ENCODE peak calls at places on chromosomes 12 and 14, in ten cellular contexts. Q is vagina; B is naive thymus-derived CD4-positive, alpha-beta T cell; K is aorta; Z is GM23248; N is SK-N-SH; P is tibial artery; O is lower leg skin; G is uterus; U is AG04449. H is an unnamed sample.

GRCh38 chr12:115190191-115190590 is 506.2 kb upstream of the TBX3 start:
- DNase-seq in B (no peak), O (peak; percentile 38), Q (no peak), P (no peak), U (no peak), Z (peak; percentile 36), K (no peak), N (no peak), G (no peak), H (no peak)

GRCh38 chr12:124369055-124369900 is 74.4 kb downstream of the RFLNA start:
- DNase-seq in O (peak; percentile 75), Q (no peak), Z (peak; percentile 98), B (no peak), P (peak; percentile 99), G (peak; percentile 92), K (peak; percentile 96), N (peak; percentile 96), U (no peak), H (peak; percentile 76)

GRCh38 chr12:107759410-107759809 is 1.5 kb downstream of the PRDM4 start:
- DNase-seq in O (no peak), P (no peak), Q (no peak), K (no peak), G (peak; percentile 17), U (peak; percentile 42), N (no peak), Z (peak; percentile 96), B (no peak), H (peak; percentile 79)

GRCh38 chr12:25366159-25366558 is 115.4 kb upstream of the KRAS start:
- DNase-seq in G (no peak), O (no peak), K (no peak), Z (no peak), P (no peak), N (peak; percentile 33), Q (no peak), U (no peak), B (no peak), H (no peak)

GRCh38 chr12:4899361-4899760 is 10.3 kb upstream of the KCNA1 start:
- DNase-seq in O (no peak), Q (no peak), Z (no peak), B (no peak), U (no peak), N (no peak), G (no peak), K (no peak), P (no peak), H (no peak)

GRCh38 chr12:81835783-81836182 is 76.6 kb upstream of the PPFIA2 start:
- DNase-seq in N (no peak), Z (no peak), P (no peak), B (no peak), O (no peak), K (no peak), U (no peak), Q (no peak), G (no peak), H (no peak)

GRCh38 chr14:91854327-91854934 is 12.9 kb downstream of the TC2N start:
- DNase-seq in O (no peak), N (no peak), G (no peak), U (no peak), B (no peak), Z (no peak), Q (peak; percentile 58), P (no peak), K (no peak), H (no peak)

GRCh38 chr12:102172436-102172835 is 25.2 kb downstream of the PMCH start:
- DNase-seq in P (no peak), G (no peak), O (no peak), N (no peak), Q (no peak), B (no peak), U (peak; percentile 40), K (no peak), Z (peak; percentile 78), H (peak; percentile 27)

GRCh38 chr12:84804691-84805473 is 107.7 kb downstream of the SLC6A15 start:
- DNase-seq in N (no peak), Q (no peak), U (no peak), G (no peak), P (no peak), B (no peak), K (no peak), Z (no peak), O (no peak), H (no peak)

GRCh38 chr12:120404271-120404670 is 33.6 kb upstream of the COX6A1 start:
- DNase-seq in Z (no peak), O (no peak), N (peak; percentile 42), B (no peak), Q (no peak), U (no peak), G (no peak), P (no peak), K (no peak), H (no peak)

GRCh38 chr12:120406080-120406479 is 31.8 kb upstream of the COX6A1 start:
- DNase-seq in O (no peak), Z (no peak), Q (no peak), P (no peak), B (no peak), G (no peak), U (no peak), K (no peak), N (no peak), H (no peak)

GRCh38 chr12:120397827-120398563 is 29.0 kb upstream of the MSI1 start:
- DNase-seq in Z (no peak), U (no peak), G (no peak), O (no peak), N (no peak), Q (no peak), B (no peak), K (no peak), P (no peak), H (no peak)

GRCh38 chr12:120399531-120399930 is 30.6 kb upstream of the MSI1 start:
- DNase-seq in P (no peak), N (no peak), B (no peak), Z (peak; percentile 53), Q (no peak), G (no peak), O (no peak), U (peak; percentile 0), K (no peak), H (peak; percentile 8)

DNA sequence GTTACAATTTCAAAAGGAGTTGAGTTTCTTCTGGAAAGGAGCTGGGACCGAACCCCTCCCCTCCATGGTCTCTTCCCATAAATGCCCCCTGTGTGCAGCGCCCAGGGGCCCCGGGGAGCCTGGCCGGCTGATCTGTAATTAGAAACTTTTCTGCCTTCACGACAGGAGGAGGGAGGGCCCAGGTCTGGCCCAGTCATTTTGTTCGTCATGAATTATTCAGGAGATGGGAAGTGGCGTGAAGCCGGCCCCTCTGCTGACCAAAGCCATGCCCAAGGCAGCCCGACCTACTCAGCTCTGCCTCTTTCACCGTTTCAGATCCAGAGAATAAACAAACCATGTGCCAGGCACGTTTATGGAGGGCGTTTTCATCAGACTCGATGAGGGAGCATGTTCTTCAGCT is 33.3 kb upstream of the MSI1 start:
- DNase-seq in Z (no peak), K (no peak), Q (no peak), O (no peak), G (no peak), B (no peak), U (no peak), P (no peak), N (peak; percentile 39), H (no peak)
- H3K4me3 ChIP-seq in Z (no peak overlapping the region), K (no peak overlapping the region), Q (no peak overlapping the region), O (no peak overlapping the region), G (no peak overlapping the region), B (no peak overlapping the region), U (no peak overlapping the region), P (no peak overlapping the region), N (no peak overlapping the region), H (no peak overlapping the region)

DNA sequence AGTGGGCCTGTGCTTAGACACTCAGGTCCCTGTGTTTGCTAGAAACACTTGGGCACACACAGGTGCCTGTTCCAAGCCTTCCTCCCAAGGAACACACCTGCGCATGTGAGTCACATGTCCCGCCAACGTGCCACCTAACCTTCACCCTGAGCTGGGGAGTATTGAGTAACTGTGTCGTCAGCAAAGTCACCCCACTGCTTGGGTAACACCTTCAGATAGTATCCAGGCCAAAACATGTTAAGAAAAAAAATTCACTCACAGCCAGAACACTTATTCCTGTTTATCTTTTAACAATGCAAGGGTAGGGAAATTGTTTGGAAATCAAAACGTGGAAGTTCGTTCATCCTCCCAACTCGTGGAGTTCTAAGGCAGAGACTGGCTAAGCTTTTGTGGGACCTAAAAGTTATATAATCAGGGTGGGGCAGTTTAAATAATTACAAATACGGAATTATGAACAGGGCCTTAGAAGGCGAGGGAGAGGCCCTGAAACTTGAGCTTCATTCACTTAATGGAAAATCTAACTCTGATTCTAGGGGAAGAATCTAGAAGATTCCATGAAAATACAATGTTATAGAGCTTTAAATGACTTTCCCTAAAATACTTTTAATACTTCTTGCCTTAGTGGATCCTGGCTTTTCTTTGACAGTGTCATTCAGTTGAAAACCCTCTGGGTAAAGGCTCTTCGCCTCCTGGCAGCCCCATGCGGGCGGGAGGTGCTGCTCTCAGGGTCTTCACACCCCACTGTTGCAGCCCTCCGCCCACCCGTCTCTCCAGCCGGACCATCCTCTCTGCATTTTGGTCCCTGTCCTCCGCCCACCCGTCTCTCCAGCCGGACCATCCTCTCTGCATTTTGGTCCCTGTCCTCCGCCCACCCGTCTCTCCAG is 30.3 kb upstream of the ADIPOR2 start:
- DNase-seq in N (no peak), U (no peak), O (peak; percentile 88), P (peak; percentile 76), G (peak; percentile 65), K (no peak), B (peak; percentile 35), Z (peak; percentile 53), Q (no peak), H (no peak)
- H3K4me3 ChIP-seq in N (no peak overlapping the region), U (no peak overlapping the region), O (no peak overlapping the region), P (no peak overlapping the region), G (no peak overlapping the region), K (no peak overlapping the region), B (no peak overlapping the region), Z (no peak overlapping the region), Q (no peak overlapping the region), H (no peak overlapping the region)

DNA sequence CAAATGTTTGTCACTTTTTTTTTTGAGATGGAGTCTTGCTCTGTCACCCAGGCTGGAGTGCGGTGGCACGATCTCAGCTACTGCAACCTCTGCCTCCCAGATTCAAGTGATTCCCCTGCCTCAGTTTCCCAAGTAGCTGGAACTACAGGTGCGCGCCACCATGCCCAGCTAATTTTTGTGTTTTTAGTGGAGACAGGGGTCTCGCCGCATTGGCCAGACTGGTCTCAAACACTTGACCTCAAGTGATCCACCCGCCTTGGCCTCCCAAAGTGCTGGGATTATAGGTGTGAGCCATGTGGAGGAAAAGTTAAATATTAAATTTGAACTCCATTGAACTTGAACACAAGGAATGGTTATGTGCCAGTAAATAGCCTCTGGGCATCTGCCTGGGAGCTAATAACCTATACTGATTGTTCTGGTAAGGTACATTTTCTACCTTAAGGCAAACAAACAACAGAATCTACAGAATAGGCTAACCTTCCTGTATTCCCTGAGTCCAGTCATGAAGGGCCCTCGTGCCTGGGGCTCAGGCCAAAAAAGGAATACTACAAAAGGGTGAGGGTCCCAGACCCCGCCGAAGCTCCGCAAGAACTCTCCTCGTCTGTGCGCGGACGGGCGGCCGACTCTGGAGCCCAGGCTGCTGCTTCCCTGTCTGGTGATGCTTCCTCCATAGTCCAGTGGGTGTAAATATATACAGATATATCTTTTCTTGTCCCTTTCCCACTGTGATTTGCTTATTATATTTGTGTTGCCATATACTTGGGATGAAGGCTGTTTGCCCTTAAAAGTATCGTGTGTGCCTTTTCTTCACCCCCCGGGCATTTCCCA is 74.0 kb upstream of the EIF5 start:
- DNase-seq in B (no peak), P (no peak), G (no peak), K (no peak), O (no peak), Z (no peak), N (peak; percentile 48), Q (no peak), U (no peak), H (no peak)
- H3K4me3 ChIP-seq in B (peak overlapping the region; percentile 16), P (peak overlapping the region; percentile 59), G (peak overlapping the region; percentile 49), K (peak overlapping the region; percentile 82), O (peak overlapping the region; percentile 29), Z (peak overlapping the region; percentile 74), N (peak overlapping the region; percentile 61), Q (peak overlapping the region; percentile 62), U (peak overlapping the region; percentile 48), H (peak overlapping the region; percentile 43)

GRCh38 chr14:21300892-21301291 is 21.0 kb downstream of the RPGRIP1 start:
- DNase-seq in G (no peak), P (no peak), O (no peak), Q (no peak), U (no peak), N (peak; percentile 83), B (no peak), K (peak; percentile 75), Z (peak; percentile 13), H (no peak)
- H3K4me3 ChIP-seq in G (no peak overlapping the region), P (no peak overlapping the region), O (no peak overlapping the region), Q (peak overlapping the region; percentile 7), U (no peak overlapping the region), N (peak overlapping the region; percentile 37), B (peak overlapping the region; percentile 6), K (no peak overlapping the region), Z (peak overlapping the region; percentile 43), H (peak overlapping the region; percentile 12)

H was measured in astrocyte of the cerebellum.